ENCODE peak calls at places on chromosome 10, in four cellular contexts. B is iPS-NIHi11, W is fibroblast of lung, Z is amniotic stem cell. G is an unnamed sample.

GRCh38 chr10:103852189-103852711 is 3.1 kb downstream of the SH3PXD2A start:
- DNase-seq in B (no peak), W (peak), Z (no peak), G (peak)

GRCh38 chr10:6416892-6417512 is 163.1 kb downstream of the PRKCQ start:
- DNase-seq in B (peak), W (peak), Z (peak), G (peak)

GRCh38 chr10:86723009-86723408 is 33.4 kb upstream of the BMPR1A start:
- DNase-seq in B (no peak), W (no peak), Z (no peak), G (no peak)

GRCh38 chr10:43258922-43259247 is 8.0 kb downstream of the RASGEF1A start:
- DNase-seq in B (no peak), W (no peak), Z (no peak), G (no peak)

GRCh38 chr10:482848-483247 is 206.6 kb downstream of the DIP2C start:
- DNase-seq in B (no peak), W (no peak), Z (no peak), G (no peak)

GRCh38 chr10:11515596-11516418 is 95.6 kb downstream of the USP6NL start:
- DNase-seq in B (peak), W (peak), Z (peak), G (peak)

GRCh38 chr10:82497451-82497850 is 622.5 kb downstream of the NRG3 start:
- DNase-seq in B (no peak), W (no peak), Z (no peak), G (peak)

GRCh38 chr10:92830478-92831389 is 17.6 kb upstream of the EXOC6 start:
- DNase-seq in B (no peak), W (no peak), Z (no peak), G (no peak)

GRCh38 chr10:44862006-44862751 is 49.0 kb upstream of the TMEM72 start:
- DNase-seq in B (no peak), W (no peak), Z (no peak), G (no peak)

GRCh38 chr10:61627266-61627665 is 35.5 kb upstream of the CABCOCO1 start:
- DNase-seq in B (no peak), W (peak), Z (no peak), G (no peak)

GRCh38 chr10:22335204-22335956 is 9.9 kb upstream of the SPAG6 start:
- DNase-seq in B (peak), W (peak), Z (no peak), G (peak)